ENCODE peak calls at places on chromosomes 13 and 19, in five cellular contexts. D, K, T, C and A are unnamed samples.

GRCh38 chr13:44249439-44249838 is 124.2 kb upstream of the SERP2 start:
- DNase-seq in D (no peak), K (no peak), T (no peak), C (no peak), A (peak)

GRCh38 chr13:99980201-99981114 is 1.1 kb upstream of the ZIC2 start:
- DNase-seq in D (no peak), K (peak), T (peak), C (no peak), A (peak)

GRCh38 chr19:30064021-30064699 is 122.1 kb downstream of the URI1 start:
- DNase-seq in D (no peak), K (no peak), T (no peak), C (no peak), A (peak)

GRCh38 chr19:47848871-47849473 is 10.1 kb upstream of the TPRX2 start:
- DNase-seq in D (peak), K (peak), T (peak), C (peak), A (peak)

GRCh38 chr19:29596885-29597525 is 9.1 kb upstream of the POP4 start:
- DNase-seq in D (no peak), K (no peak), T (no peak), C (no peak), A (no peak)

GRCh38 chr19:38180071-38180470 is 44.0 kb downstream of the DPF1 start:
- DNase-seq in D (no peak), K (no peak), T (no peak), C (no peak), A (no peak)

GRCh38 chr19:31326329-31327028 is 22.8 kb downstream of the TSHZ3 start:
- DNase-seq in D (no peak), K (no peak), T (no peak), C (no peak), A (no peak)

GRCh38 chr13:99528547-99528946 is 27.3 kb downstream of the TM9SF2 start:
- DNase-seq in D (no peak), K (no peak), T (no peak), C (no peak), A (no peak)

GRCh38 chr13:85631801-85632200 is 167.4 kb downstream of the SLITRK6 start:
- DNase-seq in D (no peak), K (no peak), T (no peak), C (no peak), A (no peak)

GRCh38 chr13:50543767-50544166 is 299.7 kb downstream of the DLEU7 start:
- DNase-seq in D (no peak), K (no peak), T (no peak), C (no peak), A (no peak)

GRCh38 chr19:33280351-33280921 is 21.9 kb downstream of the CEBPA start:
- DNase-seq in D (no peak), K (no peak), T (peak), C (no peak), A (no peak)

GRCh38 chr13:20803180-20803965 is 29.6 kb upstream of the EEF1AKMT1 start:
- DNase-seq in D (no peak), K (no peak), T (no peak), C (no peak), A (no peak)

GRCh38 chr13:27339299-27339698 is 68.7 kb downstream of the RASL11A start:
- DNase-seq in D (peak), K (peak), T (peak), C (peak), A (peak)

GRCh38 chr13:104301216-104301975 is 1235.2 kb upstream of the SLC10A2 start:
- DNase-seq in D (no peak), K (no peak), T (no peak), C (no peak), A (no peak)

GRCh38 chr13:113497217-113497616 is 6.7 kb upstream of the DCUN1D2 start:
- DNase-seq in D (no peak), K (no peak), T (no peak), C (no peak), A (no peak)
- TF ChIP-seq CTCF in D (no peak), K (no peak), T (no peak), C (no peak), A (no peak)

GRCh38 chr19:42121666-42122069 is 10.6 kb downstream of the POU2F2 start:
- DNase-seq in D (peak), K (no peak), T (peak), C (peak), A (peak)
- TF ChIP-seq POLR2A in D (no peak), K (no peak), T (no peak), C (no peak), A (no peak)

GRCh38 chr19:42420055-42420544 is 7.1 kb downstream of the LIPE start:
- DNase-seq in D (peak), K (peak), T (peak), C (peak), A (peak)
- TF ChIP-seq CTCF in D (peak), K (peak), T (peak), C (peak), A (peak)

GRCh38 chr19:4977299-4978174 is 8.6 kb downstream of the KDM4B start:
- DNase-seq in D (no peak), K (no peak), T (peak), C (no peak), A (peak)

GRCh38 chr19:4979211-4979807 is 10.4 kb downstream of the KDM4B start:
- DNase-seq in D (no peak), K (no peak), T (no peak), C (no peak), A (no peak)

GRCh38 chr19:4980087-4980486 is 11.2 kb downstream of the KDM4B start:
- DNase-seq in D (no peak), K (no peak), T (no peak), C (no peak), A (no peak)

GRCh38 chr19:4974855-4975469 is 6.0 kb downstream of the KDM4B start:
- DNase-seq in D (no peak), K (no peak), T (peak), C (no peak), A (no peak)

GRCh38 chr19:4976412-4977298 is 7.7 kb downstream of the KDM4B start:
- DNase-seq in D (peak), K (no peak), T (peak), C (peak), A (peak)
- TF ChIP-seq POLR2A in D (peak), K (no peak), T (peak), C (no peak), A (no peak)

GRCh38 chr13:28819046-28819747 is 942 bp upstream of the MTUS2 start:
- DNase-seq in D (no peak), K (no peak), T (no peak), C (peak), A (no peak)

GRCh38 chr13:28819748-28820098 is 416 bp upstream of the MTUS2 start:
- DNase-seq in D (no peak), K (no peak), T (peak), C (peak), A (peak)

GRCh38 chr13:28822801-28823200 is 2.7 kb downstream of the MTUS2 start:
- DNase-seq in D (no peak), K (no peak), T (no peak), C (no peak), A (no peak)

GRCh38 chr13:28822161-28822560 is 2.0 kb downstream of the MTUS2 start:
- DNase-seq in D (no peak), K (no peak), T (no peak), C (no peak), A (no peak)

GRCh38 chr13:28820099-28821051 is at the start of gene MTUS2:
- DNase-seq in D (no peak), K (no peak), T (no peak), C (no peak), A (peak)
- TF ChIP-seq CTCF in D (no peak), K (no peak), T (no peak), C (no peak), A (no peak)

GRCh38 chr19:18477974-18478373 is 40.0 kb upstream of the ISYNA1 start:
- DNase-seq in D (no peak), K (no peak), T (no peak), C (no peak), A (no peak)

GRCh38 chr19:18479964-18480723 is 41.7 kb downstream of the ELL start:
- DNase-seq in D (no peak), K (no peak), T (peak), C (no peak), A (peak)

GRCh38 chr19:18476507-18477041 is 38.6 kb upstream of the ISYNA1 start:
- DNase-seq in D (no peak), K (no peak), T (no peak), C (no peak), A (no peak)

GRCh38 chr19:18477042-18477760 is 39.3 kb upstream of the ISYNA1 start:
- DNase-seq in D (no peak), K (no peak), T (no peak), C (no peak), A (no peak)

DNA sequence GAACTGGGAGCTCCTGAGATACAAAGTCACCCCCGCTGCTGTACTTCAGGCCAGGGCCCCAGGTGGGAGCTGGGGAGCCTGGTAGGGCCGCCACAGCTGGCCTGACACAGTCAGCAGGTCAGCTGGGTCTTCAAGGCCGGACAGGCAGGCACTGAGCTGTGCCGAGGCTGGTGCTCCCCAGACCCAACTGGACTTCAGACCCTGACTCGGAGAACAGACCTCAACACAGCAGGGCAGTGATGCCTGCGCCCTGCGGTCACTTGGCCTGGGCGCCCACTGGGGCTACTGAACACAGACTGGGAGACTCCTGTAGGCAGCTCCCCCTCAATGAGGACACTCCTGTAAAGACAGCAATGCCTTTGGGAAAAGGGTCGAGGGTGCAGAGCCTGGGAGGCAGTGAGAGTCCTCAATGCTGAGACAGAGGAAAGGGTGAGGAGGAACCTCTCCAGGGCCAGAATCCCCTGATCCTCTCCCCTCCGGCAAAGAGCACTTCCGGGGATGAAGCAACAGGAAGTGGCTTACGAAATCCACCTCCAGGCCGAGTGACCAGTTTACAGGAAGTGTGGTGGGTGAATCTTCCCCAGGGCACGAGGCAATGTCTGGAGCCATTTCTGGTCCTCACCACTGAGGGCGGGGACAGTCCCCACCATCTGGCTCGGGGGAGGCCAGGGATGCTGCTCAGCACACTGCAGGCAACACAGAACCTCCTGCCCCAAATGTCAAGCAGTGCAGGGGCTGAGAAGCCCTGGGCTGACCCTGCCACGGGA is 40.8 kb upstream of the ISYNA1 start:
- DNase-seq in D (peak), K (no peak), T (peak), C (peak), A (peak)
- TF ChIP-seq POLR2A in D (no peak), K (no peak), T (no peak), C (no peak), A (no peak)

DNA sequence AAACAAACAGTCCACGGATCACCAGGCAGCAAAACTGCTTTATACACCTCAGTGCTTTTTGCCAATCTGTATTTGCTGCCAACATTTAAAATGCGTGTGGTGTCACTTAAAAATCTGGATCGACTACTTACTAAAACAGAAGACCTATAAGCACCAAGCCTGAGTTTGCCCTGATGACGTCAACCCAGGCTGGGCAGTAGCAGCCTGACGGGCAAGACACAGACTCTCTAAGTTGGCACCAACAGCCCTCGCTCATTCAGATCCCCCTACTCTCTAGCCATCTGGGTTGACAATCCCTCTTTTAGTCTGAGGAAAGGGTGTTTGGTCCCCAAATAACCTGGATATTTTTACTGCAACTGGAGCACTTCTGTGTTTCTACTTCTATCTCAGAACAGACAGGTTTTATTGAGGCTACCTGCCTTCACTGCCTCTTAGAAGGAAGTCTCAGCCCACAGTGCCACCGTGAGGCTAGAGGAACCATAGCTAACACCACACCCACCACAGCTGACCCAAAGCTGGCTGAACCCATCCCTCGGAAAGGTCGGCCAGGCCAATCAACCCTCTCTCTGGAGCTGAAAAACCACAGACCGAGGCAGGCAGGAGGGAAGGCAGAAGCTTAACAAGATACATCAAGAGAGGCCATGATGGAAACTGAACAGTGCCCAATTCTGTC is 6.9 kb downstream of the SUGP2 start:
- DNase-seq in D (no peak), K (no peak), T (no peak), C (no peak), A (peak)
- TF ChIP-seq CTCF in D (no peak), K (no peak), T (no peak), C (peak), A (no peak)

GRCh38 chr19:7676376-7676775 is 514 bp upstream of the MCEMP1 start:
- DNase-seq in D (peak), K (no peak), T (no peak), C (no peak), A (no peak)
- TF ChIP-seq POLR2A in D (no peak), K (no peak), T (no peak), C (no peak), A (no peak)

DNA sequence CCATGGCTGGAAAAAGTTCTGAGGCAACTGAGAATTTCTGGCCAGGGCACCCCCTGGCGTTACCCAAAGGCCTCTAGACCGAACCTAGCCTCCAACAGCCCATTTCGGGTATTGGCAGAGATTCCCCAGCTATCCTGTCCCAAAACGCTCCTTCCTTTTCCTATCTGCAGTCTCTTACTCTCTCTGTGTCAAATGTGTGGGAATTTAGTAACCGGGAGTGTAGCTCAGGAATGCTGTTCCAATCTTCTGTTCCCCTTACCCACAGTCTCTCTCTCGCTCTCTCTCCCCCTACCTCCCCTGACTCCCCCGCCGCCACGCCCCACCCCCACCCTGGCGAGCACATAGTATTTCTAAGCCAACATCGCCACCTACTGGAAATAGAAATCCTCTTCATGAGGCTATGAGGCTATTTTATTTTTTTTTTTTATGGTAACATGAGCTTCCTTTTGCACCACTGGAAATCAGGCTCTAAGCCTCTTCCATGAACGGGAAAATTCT is 27.0 kb downstream of the OXGR1 start:
- DNase-seq in D (no peak), K (peak), T (no peak), C (no peak), A (no peak)
- TF ChIP-seq CTCF in D (no peak), K (peak), T (no peak), C (peak), A (peak)

GRCh38 chr19:42284066-42284501 is 15.0 kb downstream of the CIC start:
- DNase-seq in D (peak), K (no peak), T (peak), C (peak), A (peak)
- TF ChIP-seq POLR2A in D (no peak), K (peak), T (peak), C (peak), A (no peak)